ENCODE peak calls at places on chromosome 10, in nine cellular contexts. T, I, J, K, L, V, W, H and S are unnamed samples.

GRCh38 chr10:119206603-119207366 is 586 bp upstream of the GRK5 start:
- DNase-seq in T (peak; percentile 90), I (peak; percentile 77), J (peak; percentile 88), K (peak; percentile 76), H (peak; percentile 94), L (peak; percentile 78), V (peak; percentile 82), W (peak; percentile 76), S (peak; percentile 82)

GRCh38 chr10:95260909-95261552 is 29.8 kb downstream of the PDLIM1 start:
- DNase-seq in L (no peak), K (no peak), H (no peak), I (peak; percentile 83), W (no peak), J (no peak), T (no peak), V (no peak), S (no peak)

GRCh38 chr10:16828731-16829175 is 11.5 kb upstream of the RSU1 start:
- DNase-seq in I (peak; percentile 71), J (no peak), T (no peak), W (no peak), H (no peak), V (peak; percentile 50), L (no peak), K (no peak), S (peak; percentile 70)

GRCh38 chr10:49357895-49358294 is 38.0 kb downstream of the DRGX start:
- DNase-seq in T (no peak), K (no peak), J (no peak), V (no peak), H (no peak), L (no peak), W (no peak), I (no peak), S (no peak)

GRCh38 chr10:98323221-98324164 is 55.5 kb upstream of the LOXL4 start:
- DNase-seq in H (no peak), K (no peak), V (peak; percentile 44), L (peak; percentile 83), I (peak; percentile 95), W (peak; percentile 61), J (no peak), T (peak; percentile 44), S (peak; percentile 79)

GRCh38 chr10:10807106-10807505 is 210.6 kb upstream of the CELF2 start:
- DNase-seq in J (no peak), K (no peak), I (no peak), H (no peak), V (no peak), W (no peak), L (no peak), T (no peak), S (no peak)

GRCh38 chr10:24952146-24952700 is at the start of gene PRTFDC1:
- DNase-seq in T (peak; percentile 71), K (peak; percentile 13), J (peak; percentile 81), V (peak; percentile 63), I (peak; percentile 39), W (peak; percentile 49), L (peak; percentile 51), H (peak; percentile 82), S (peak; percentile 87)

GRCh38 chr10:34217524-34217923 is 597.6 kb downstream of the PARD3 start:
- DNase-seq in J (no peak), V (no peak), K (no peak), I (no peak), T (no peak), H (no peak), L (no peak), W (no peak), S (no peak)

GRCh38 chr10:35378547-35379210 is 42.4 kb downstream of the CCNY start:
- DNase-seq in L (no peak), V (no peak), W (no peak), T (no peak), I (peak; percentile 45), J (peak; percentile 49), H (no peak), K (no peak), S (no peak)

GRCh38 chr10:128018236-128018635 is 108.0 kb downstream of the MKI67 start:
- DNase-seq in J (no peak), L (no peak), W (no peak), K (no peak), T (no peak), V (no peak), I (no peak), H (no peak), S (no peak)

GRCh38 chr10:36492590-36493510 is 632.5 kb upstream of the ANKRD30A start:
- DNase-seq in H (no peak), K (no peak), W (no peak), L (no peak), V (no peak), J (no peak), T (no peak), I (peak; percentile 46), S (no peak)

GRCh38 chr10:32077896-32078295 is 21.7 kb upstream of the KIF5B start:
- DNase-seq in K (no peak), J (no peak), H (no peak), T (peak; percentile 49), W (no peak), I (peak; percentile 89), V (peak; percentile 41), L (no peak), S (peak; percentile 58)

GRCh38 chr10:98486421-98486820 is 39.7 kb upstream of the HPS1 start:
- DNase-seq in V (no peak), T (no peak), J (no peak), K (no peak), I (peak; percentile 73), H (no peak), L (no peak), W (no peak), S (no peak)

GRCh38 chr10:89332718-89333281 is 5.0 kb downstream of the IFIT3 start:
- DNase-seq in T (no peak), V (no peak), H (no peak), J (no peak), I (no peak), K (peak; percentile 37), L (no peak), W (no peak), S (no peak)
- H3K27ac ChIP-seq in T (peak overlapping the region; percentile 88), V (peak overlapping the region; percentile 94), H (peak overlapping the region; percentile 95), J (no peak overlapping the region), I (peak overlapping the region; percentile 90), K (peak overlapping the region; percentile 75), L (peak overlapping the region; percentile 85), W (peak overlapping the region; percentile 86), S (peak overlapping the region; percentile 90)

DNA sequence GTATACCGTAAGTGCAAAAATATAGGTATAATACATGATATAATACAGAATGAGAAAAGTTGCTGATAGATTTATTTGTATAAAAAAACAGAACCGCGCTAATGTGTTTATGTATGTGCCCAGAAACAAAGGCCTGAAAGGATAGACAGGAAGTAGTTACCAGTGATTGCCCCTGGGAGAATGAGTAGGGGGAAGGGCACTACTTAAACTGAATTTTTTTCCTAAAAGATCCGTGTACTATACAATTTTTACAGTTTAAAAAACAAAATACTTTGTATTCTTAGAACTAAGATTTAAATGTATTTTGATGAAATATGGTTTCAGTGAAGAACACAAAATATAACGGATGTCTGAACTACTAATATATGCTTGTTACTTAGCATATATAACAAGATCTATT is 2.9 kb downstream of the IPMK start:
- DNase-seq in V (no peak), L (no peak), T (no peak), J (no peak), I (peak; percentile 46), W (no peak), K (no peak), H (no peak), S (no peak)
- H3K4me3 ChIP-seq in V (no peak overlapping the region), L (no peak overlapping the region), T (no peak overlapping the region), J (peak overlapping the region; percentile 86), I (no peak overlapping the region), W (no peak overlapping the region), K (peak overlapping the region; percentile 84), H (no peak overlapping the region), S (no peak overlapping the region)

GRCh38 chr10:37682617-37683016 is 174.8 kb downstream of the ZNF248 start:
- DNase-seq in W (no peak), J (no peak), T (no peak), K (no peak), H (no peak), I (no peak), L (no peak), V (no peak), S (no peak)

GRCh38 chr10:37681617-37681999 is 175.8 kb downstream of the ZNF248 start:
- DNase-seq in H (no peak), J (no peak), K (no peak), T (no peak), V (no peak), L (no peak), W (no peak), I (no peak), S (no peak)

GRCh38 chr10:37680716-37681616 is 176.4 kb downstream of the ZNF248 start:
- DNase-seq in I (no peak), L (no peak), J (no peak), W (no peak), V (no peak), H (peak; percentile 65), T (no peak), K (no peak), S (peak; percentile 40)

GRCh38 chr10:37679465-37679864 is 177.9 kb downstream of the ZNF248 start:
- DNase-seq in H (no peak), W (no peak), L (no peak), J (no peak), T (no peak), V (no peak), I (no peak), K (no peak), S (no peak)

GRCh38 chr10:37680243-37680683 is 177.1 kb downstream of the ZNF248 start:
- DNase-seq in H (peak; percentile 67), L (no peak), J (no peak), K (no peak), I (no peak), T (no peak), V (no peak), W (no peak), S (no peak)
- H3K9me3 ChIP-seq in H (no peaks in the 10 kb centered on the region), L (no peaks in the 10 kb centered on the region), J (peaks cover 61% of the 10 kb centered on the region), K (peaks cover 13% of the 10 kb centered on the region), I (no peaks in the 10 kb centered on the region), T (no peaks in the 10 kb centered on the region), V (no peaks in the 10 kb centered on the region), W (no peaks in the 10 kb centered on the region), S (no peaks in the 10 kb centered on the region)

DNA sequence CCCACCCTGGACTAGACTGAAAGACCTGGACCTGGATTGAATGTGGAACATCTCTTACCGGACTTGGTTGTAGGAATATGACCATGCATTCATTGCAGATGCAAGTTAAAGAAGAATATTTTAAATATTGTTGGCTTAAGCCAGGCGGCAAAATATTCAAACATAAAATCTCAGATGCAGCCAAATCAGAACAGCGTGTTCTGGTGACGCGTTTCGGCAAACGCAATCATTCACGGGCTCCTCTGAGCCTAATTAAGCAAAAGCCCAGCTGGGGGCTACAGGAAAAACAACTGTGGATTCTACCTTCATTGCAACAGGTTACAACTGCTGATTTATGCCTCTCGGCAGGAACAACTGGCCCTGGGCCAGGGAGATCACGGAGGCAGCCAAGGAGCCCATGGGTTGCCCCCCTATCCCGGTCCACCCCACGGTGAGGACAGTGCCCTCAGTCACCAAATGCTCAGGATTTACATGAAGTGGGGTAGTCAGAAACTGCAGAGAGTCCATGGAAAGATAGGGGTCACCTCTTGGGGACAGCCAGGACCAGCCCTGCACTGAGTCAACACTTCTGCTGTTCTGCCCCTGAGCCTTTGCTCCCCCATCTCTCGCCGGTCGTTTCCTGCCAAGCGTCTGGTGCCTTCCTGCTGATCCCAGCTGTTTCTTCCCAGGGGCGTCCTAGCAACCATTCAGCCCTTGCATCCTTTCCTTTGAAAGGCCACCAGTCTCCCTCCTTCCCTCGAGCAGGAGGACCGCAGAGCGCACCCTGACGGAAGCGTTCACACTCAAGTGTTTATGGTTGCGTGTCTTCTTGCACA is 64.4 kb upstream of the SFMBT2 start:
- DNase-seq in L (no peak), V (peak; percentile 31), T (no peak), K (no peak), H (no peak), W (no peak), I (no peak), J (peak; percentile 79), S (no peak)
- H3K27ac ChIP-seq in L (no peak overlapping the region), V (no peak overlapping the region), T (no peak overlapping the region), K (no peak overlapping the region), H (peak overlapping the region; percentile 44), W (no peak overlapping the region), I (no peak overlapping the region), J (peak overlapping the region; percentile 61), S (no peak overlapping the region)

GRCh38 chr10:103856497-103857175 is 1.3 kb upstream of the SH3PXD2A start:
- DNase-seq in T (no peak), I (no peak), V (no peak), W (no peak), H (no peak), K (no peak), J (no peak), L (no peak), S (no peak)
- H3K4me3 ChIP-seq in T (no peak overlapping the region), I (peak overlapping the region; percentile 66), V (no peak overlapping the region), W (no peak overlapping the region), H (no peak overlapping the region), K (no peak overlapping the region), J (peak overlapping the region; percentile 79), L (no peak overlapping the region), S (no peak overlapping the region)